ENCODE peak calls at places on chromosome 11, in six cellular contexts. J, B, A, R, Z and N are unnamed samples.

GRCh38 chr11:109304159-109304558 is 117.8 kb upstream of the C11orf87 start:
- DNase-seq in J (no peak), B (no peak), A (no peak), R (no peak), Z (no peak), N (no peak)

GRCh38 chr11:44301856-44302231 is 8.1 kb downstream of the ALX4 start:
- DNase-seq in J (no peak), B (no peak), A (peak; percentile 8), R (no peak), Z (no peak), N (no peak)

GRCh38 chr11:118304227-118304808 is at the start of gene CD3E:
- DNase-seq in J (no peak), B (no peak), A (no peak), R (no peak), Z (peak; percentile 76), N (no peak)

GRCh38 chr11:35629511-35629910 is 11.3 kb downstream of the FJX1 start:
- DNase-seq in J (no peak), B (no peak), A (no peak), R (no peak), Z (no peak), N (no peak)

GRCh38 chr11:111265421-111265820 is 19.9 kb downstream of the POU2AF2 start:
- DNase-seq in J (no peak), B (no peak), A (no peak), R (no peak), Z (no peak), N (no peak)

GRCh38 chr11:15223318-15223717 is 108.6 kb downstream of the INSC start:
- DNase-seq in J (no peak), B (no peak), A (no peak), R (no peak), Z (no peak), N (peak; percentile 39)

GRCh38 chr11:79414644-79415317 is 26.0 kb downstream of the TENM4 start:
- DNase-seq in J (no peak), B (no peak), A (peak; percentile 52), R (peak; percentile 26), Z (no peak), N (peak; percentile 86)

GRCh38 chr11:75275581-75275980 is 35.0 kb downstream of the TPBGL start:
- DNase-seq in J (peak; percentile 38), B (peak; percentile 87), A (no peak), R (no peak), Z (peak; percentile 93), N (no peak)

GRCh38 chr11:126468102-126468521 is 112.6 kb downstream of the ST3GAL4 start:
- DNase-seq in J (peak; percentile 27), B (no peak), A (no peak), R (no peak), Z (no peak), N (no peak)

DNA sequence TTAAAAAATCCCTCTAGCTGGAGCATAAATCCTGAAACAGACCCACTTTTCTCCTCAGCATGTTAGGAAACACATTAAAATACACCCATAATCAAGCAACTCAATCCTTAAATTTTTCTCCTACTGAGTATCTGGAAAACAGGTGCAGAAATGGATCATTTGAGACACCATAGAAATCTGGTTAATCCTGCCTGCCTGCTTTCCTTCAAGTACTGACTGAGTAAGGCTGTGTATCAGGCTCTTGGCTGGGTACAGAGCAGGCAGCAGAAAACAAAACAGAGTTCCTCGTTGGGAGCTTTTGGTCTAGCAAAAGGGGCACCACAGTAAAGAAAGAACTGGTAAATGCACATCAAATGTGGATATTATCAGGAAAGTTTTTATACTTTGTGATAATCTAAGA is 1.9 kb downstream of the KCNQ1OT1 start:
- DNase-seq in J (no peak), B (no peak), A (no peak), R (no peak), Z (peak; percentile 9), N (no peak)
- H3K4me3 ChIP-seq in J (peak overlapping the region; percentile 78), B (no peak overlapping the region), A (peak overlapping the region; percentile 79), R (no peak overlapping the region), Z (no peak overlapping the region), N (peak overlapping the region; percentile 87)

GRCh38 chr11:19651654-19652053 is 61.0 kb upstream of the NAV2 start:
- DNase-seq in J (no peak), B (peak; percentile 20), A (no peak), R (no peak), Z (no peak), N (no peak)
- H3K4me3 ChIP-seq in J (no peak overlapping the region), B (no peak overlapping the region), A (no peak overlapping the region), R (no peak overlapping the region), Z (no peak overlapping the region), N (no peak overlapping the region)

DNA sequence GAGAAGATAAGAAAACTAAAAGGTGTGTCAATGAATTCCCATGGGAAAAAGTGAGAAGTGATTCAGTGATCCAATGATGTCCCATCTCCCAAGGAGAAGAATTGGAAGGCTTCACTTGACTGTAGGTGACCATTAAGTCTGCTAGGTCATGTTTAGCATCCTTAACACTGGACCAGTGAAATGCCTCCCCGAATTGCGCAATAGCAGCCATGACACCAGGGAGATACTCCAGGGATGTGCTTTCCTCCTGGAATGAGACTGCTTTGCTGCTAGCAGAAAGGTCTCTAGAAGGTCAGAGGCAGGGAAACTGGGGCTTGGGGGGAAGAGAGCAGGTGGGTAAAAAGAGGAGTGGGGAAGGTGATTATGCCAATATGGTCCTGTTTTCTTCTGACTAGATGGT is 364.3 kb downstream of the OPCML start:
- DNase-seq in J (no peak), B (peak; percentile 34), A (no peak), R (no peak), Z (no peak), N (no peak)
- H3K4me3 ChIP-seq in J (no peak overlapping the region), B (no peak overlapping the region), A (no peak overlapping the region), R (no peak overlapping the region), Z (no peak overlapping the region), N (no peak overlapping the region)

GRCh38 chr11:65829459-65829858 is 4.3 kb upstream of the SNX32 start:
- DNase-seq in J (no peak), B (no peak), A (no peak), R (no peak), Z (no peak), N (no peak)

GRCh38 chr11:65833297-65834030 is at the start of gene SNX32:
- DNase-seq in J (peak; percentile 97), B (peak; percentile 100), A (peak; percentile 90), R (peak; percentile 94), Z (peak; percentile 98), N (peak; percentile 62)

DNA sequence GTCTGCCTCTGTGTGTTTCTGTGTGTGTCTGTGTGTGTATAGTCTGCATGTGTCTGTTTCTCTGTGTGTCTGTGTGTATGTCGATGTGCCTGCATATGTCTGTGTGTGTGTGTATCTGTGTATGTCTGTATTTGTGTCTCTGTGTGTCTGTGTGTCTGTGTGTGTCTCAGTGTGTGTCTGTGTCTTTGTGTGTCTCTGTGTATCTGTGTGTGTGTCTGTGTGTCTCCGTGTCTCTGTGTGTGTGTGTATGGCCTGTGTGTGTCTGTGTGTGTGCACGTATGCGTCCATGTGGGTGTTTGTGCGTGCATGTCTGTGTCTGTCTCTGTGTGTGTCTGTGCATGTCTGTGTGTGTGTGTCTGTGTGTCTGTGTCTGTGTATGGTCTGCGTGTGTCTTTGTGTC is 439 bp downstream of the SNX32 start:
- DNase-seq in J (no peak), B (no peak), A (no peak), R (no peak), Z (no peak), N (no peak)
- H3K4me3 ChIP-seq in J (peak overlapping the region; percentile 77), B (no peak overlapping the region), A (peak overlapping the region; percentile 74), R (no peak overlapping the region), Z (peak overlapping the region; percentile 42), N (peak overlapping the region; percentile 72)

GRCh38 chr11:93849201-93849600 is 1.2 kb downstream of the VSTM5 start:
- DNase-seq in J (no peak), B (no peak), A (no peak), R (no peak), Z (no peak), N (no peak)

GRCh38 chr11:93849751-93850584 is 450 bp downstream of the VSTM5 start:
- DNase-seq in J (peak; percentile 22), B (no peak), A (no peak), R (peak; percentile 30), Z (peak; percentile 74), N (no peak)

GRCh38 chr11:93852242-93852641 is 1.8 kb upstream of the VSTM5 start:
- DNase-seq in J (no peak), B (no peak), A (no peak), R (no peak), Z (no peak), N (no peak)

GRCh38 chr11:93846411-93846810 is 4.0 kb downstream of the VSTM5 start:
- DNase-seq in J (no peak), B (no peak), A (no peak), R (no peak), Z (no peak), N (no peak)

GRCh38 chr11:93850585-93851018 is at the start of gene VSTM5:
- DNase-seq in J (no peak), B (no peak), A (no peak), R (no peak), Z (no peak), N (no peak)
- H3K4me3 ChIP-seq in J (peak within 1 kb of the TSS; percentile 68), B (peak within 1 kb of the TSS; percentile 21), A (peak within 1 kb of the TSS; percentile 47), R (peak within 1 kb of the TSS; percentile 60), Z (peak within 1 kb of the TSS; percentile 12), N (peak within 1 kb of the TSS; percentile 34)